ENCODE peak calls at places on chromosomes 1 and 21, in ten cellular contexts. F is upper lobe of left lung, Z is endothelial cell of umbilical vein, T is lower leg skin, B is testis, P is heart left ventricle, M is IMR-90, I is uterus, J is body of pancreas, Q is HCT116. X is an unnamed sample.

GRCh38 chr21:46394819-46395152 is 63.9 kb upstream of the DIP2A start:
- DNase-seq in Z (no peak), T (no peak), B (peak; percentile 44), F (no peak), I (no peak), J (no peak), Q (no peak), P (no peak), M (no peak), X (no peak)

GRCh38 chr1:224929335-224930237 is at the start of gene DNAH14:
- DNase-seq in F (peak; percentile 80), T (peak; percentile 88), I (peak; percentile 14), J (peak; percentile 91), P (peak; percentile 30), B (peak; percentile 81), Q (peak; percentile 83), Z (peak; percentile 73), M (peak; percentile 60), X (peak; percentile 62)

GRCh38 chr1:165884009-165884689 is 56.7 kb downstream of the UCK2 start:
- DNase-seq in P (no peak), B (no peak), J (no peak), M (no peak), F (no peak), I (no peak), Q (no peak), Z (peak; percentile 89), T (no peak), X (no peak)

GRCh38 chr21:35828161-35828560 is 232.2 kb downstream of the SETD4 start:
- DNase-seq in Q (no peak), J (no peak), P (no peak), M (no peak), B (no peak), T (no peak), F (no peak), I (no peak), Z (no peak), X (no peak)

GRCh38 chr1:182446033-182446669 is 3.8 kb upstream of the RGSL1 start:
- DNase-seq in J (peak; percentile 24), T (no peak), B (no peak), P (no peak), I (no peak), M (peak; percentile 40), Q (peak; percentile 47), F (no peak), Z (peak; percentile 38), X (peak; percentile 56)

GRCh38 chr1:219293440-219293839 is 119.8 kb downstream of the LYPLAL1 start:
- DNase-seq in F (no peak), M (no peak), Z (no peak), J (no peak), I (no peak), Q (no peak), P (no peak), T (no peak), B (no peak), X (no peak)

GRCh38 chr1:19465123-19465522 is 20.2 kb downstream of the CAPZB start:
- DNase-seq in Z (no peak), I (no peak), Q (no peak), B (no peak), T (no peak), F (no peak), J (no peak), P (no peak), M (peak; percentile 61), X (peak; percentile 24)

GRCh38 chr21:34722684-34723300 is 54.0 kb downstream of the CLIC6 start:
- DNase-seq in J (no peak), M (no peak), F (no peak), Z (no peak), I (no peak), Q (no peak), T (no peak), P (no peak), B (peak; percentile 36), X (peak; percentile 12)

GRCh38 chr1:162069334-162070093 is at the start of gene NOS1AP:
- DNase-seq in M (no peak), B (peak; percentile 86), F (peak; percentile 92), P (peak; percentile 86), T (peak; percentile 90), Q (peak; percentile 35), I (peak; percentile 31), Z (peak; percentile 72), J (peak; percentile 85), X (peak; percentile 88)
- TF ChIP-seq POLR2A in M (no peak), B (no peak), F (peak; percentile 59), P (peak; percentile 65), T (no peak), Q (no peak), I (peak; percentile 16), Z (no peak), J (peak; percentile 61), X (no peak)

DNA sequence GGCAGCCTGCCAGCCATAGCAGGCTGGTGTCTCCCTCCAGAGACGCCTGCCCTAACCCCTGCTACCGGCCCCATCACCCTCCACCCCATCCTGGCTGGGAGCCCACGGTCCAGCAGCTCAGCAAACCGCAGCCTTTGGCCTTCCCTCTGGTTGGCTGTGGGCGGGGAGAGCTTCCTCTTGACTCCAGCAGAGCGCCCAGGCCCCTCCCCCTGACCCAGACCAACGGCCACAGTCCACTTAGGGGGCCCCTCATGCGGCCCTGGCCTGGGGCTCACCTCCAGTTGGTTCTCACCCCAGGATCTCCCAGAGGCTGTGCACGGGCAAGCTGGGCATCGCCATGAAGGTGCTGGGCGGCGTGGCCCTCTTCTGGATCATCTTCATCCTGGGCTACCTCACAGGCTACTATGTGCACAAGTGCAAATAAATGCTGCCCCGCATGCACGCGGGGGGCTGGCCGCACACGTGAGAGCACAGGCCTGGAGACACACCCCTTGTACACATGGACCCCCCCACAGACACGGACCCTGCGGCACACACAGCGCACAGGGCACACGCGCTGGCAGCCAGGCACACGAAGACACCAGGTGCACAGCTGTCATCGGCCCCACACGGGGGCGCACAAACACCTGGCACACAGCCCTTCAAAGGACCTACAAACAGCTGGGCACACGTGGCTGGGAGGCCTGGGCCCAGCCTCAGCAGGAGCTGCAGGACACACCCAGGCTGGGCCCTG is 3.1 kb downstream of the SMIM1 start:
- DNase-seq in B (peak; percentile 80), Z (no peak), J (peak; percentile 62), F (peak; percentile 57), Q (peak; percentile 64), P (peak; percentile 55), I (peak; percentile 36), M (peak; percentile 59), T (peak; percentile 87), X (peak; percentile 80)
- TF ChIP-seq POLR2A in B (no peak), Z (no peak), J (no peak), F (no peak), Q (no peak), P (no peak), I (no peak), M (no peak), T (no peak), X (peak; percentile 54)

DNA sequence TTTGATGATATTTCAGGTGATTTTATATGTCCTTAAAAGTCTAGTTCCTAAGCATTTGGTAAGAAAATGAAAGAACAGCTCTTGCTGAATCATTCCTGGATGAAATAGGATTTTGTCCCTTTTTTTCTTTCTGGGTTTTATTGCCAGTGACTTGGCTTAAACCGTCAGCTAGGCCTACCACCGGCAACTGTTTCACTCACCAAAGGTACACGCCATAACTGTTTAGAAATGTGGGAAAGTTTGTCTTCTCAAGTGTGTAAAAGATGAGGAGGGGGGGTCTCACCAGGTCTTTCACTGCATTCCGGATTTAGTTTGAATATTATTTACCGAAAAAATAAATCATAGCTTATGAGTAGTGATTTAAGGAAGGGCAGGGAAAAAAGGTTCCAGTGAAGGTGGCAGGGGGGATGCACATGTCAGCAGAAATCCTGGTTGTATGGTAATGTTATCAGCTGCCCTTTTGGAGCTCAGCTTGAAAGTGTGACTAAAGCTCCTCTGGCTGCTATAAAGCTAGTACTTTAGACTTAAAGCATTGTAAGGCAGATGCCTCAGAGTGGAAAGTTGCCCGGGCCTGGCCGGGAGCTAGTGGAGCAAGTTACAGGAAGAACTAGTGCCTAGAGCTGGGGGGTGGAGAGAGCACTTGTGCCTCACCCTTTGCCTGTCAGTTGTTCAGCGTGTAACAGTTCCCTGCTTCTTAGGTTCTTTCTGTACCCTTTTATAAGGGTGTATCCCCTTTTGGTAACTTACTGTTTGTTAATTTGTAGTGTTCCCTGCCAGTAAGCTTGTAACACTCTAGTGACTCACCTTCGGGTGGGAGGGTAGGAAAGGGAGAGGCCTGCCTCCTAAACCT is 3.1 kb downstream of the ATP1A1 start:
- DNase-seq in Z (peak; percentile 85), F (peak; percentile 95), B (peak; percentile 83), Q (peak; percentile 68), T (peak; percentile 96), P (peak; percentile 64), M (peak; percentile 68), I (peak; percentile 78), J (peak; percentile 76), X (peak; percentile 35)
- TF ChIP-seq POLR2A in Z (no peak), F (peak; percentile 68), B (no peak), Q (no peak), T (no peak), P (peak; percentile 74), M (no peak), I (peak; percentile 20), J (peak; percentile 19), X (peak; percentile 15)

GRCh38 chr1:223872308-223872878 is 26.6 kb upstream of the TP53BP2 start:
- DNase-seq in J (no peak), Z (no peak), M (no peak), P (no peak), I (no peak), B (no peak), Q (no peak), F (no peak), T (no peak), X (no peak)

GRCh38 chr1:223876643-223877042 is 30.9 kb upstream of the TP53BP2 start:
- DNase-seq in I (no peak), Z (no peak), T (no peak), M (no peak), B (no peak), F (no peak), Q (no peak), P (no peak), J (no peak), X (no peak)

GRCh38 chr1:223873044-223873443 is 27.3 kb upstream of the TP53BP2 start:
- DNase-seq in F (no peak), M (peak; percentile 26), J (no peak), Q (no peak), I (no peak), P (no peak), B (no peak), T (no peak), Z (no peak), X (peak; percentile 41)

DNA sequence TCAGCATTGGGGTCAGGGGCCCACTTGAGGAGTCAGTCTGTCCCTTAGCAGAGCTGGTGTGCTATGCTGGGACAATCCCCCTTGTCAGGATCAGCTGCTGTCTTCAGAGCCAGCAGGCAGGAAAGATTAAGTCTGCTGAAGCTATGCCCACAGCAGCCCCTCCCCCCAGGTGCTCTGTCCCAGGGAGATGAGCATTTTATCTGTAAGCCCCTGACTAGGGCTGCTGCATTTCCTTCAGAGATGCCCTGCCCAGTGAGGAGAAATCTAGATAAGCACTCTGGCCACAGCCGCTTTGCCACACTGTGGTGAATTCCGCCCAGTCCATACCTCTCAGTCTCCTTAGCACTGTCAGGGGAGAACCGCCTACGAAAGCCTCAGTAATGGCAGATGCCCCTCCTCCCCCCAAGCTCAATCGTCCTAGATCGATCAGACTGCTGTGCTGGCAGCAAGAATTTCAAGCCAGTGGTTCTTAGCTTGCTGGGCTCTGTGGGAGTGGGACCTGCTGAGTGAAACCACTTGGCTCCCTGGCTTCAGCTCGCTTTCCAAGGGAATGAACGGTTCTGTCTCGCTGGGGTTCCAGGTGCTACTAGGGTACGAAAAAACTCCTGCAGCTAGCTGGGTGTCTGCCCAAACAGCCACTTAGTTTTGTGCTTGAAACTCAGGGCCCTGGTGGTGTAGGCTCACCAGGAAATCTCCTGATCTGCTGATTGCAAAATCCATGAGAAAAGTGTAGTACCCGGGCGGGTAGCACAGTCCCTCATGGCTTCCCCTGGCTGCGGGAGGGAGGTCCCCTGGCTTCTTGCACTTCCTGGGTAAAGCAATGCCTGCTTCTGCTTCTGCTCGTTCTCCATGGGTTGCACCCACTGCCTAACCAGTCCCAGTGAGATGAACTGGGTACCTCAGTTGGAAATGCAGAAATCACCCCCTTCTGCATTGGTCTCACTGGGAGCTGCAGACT is 25.1 kb upstream of the TP53BP2 start:
- DNase-seq in Q (no peak), P (no peak), J (no peak), M (no peak), I (no peak), Z (no peak), F (peak; percentile 83), T (no peak), B (no peak), X (peak; percentile 100)
- TF ChIP-seq POLR2A in Q (no peak), P (no peak), J (no peak), M (no peak), I (no peak), Z (no peak), F (no peak), T (no peak), B (no peak), X (peak; percentile 51)

X was measured in erythroblast.